ENCODE peak calls at places on chromosomes 13 and 19, in eight cellular contexts. V, S, Y, D, I, C, P and U are unnamed samples.

GRCh38 chr13:20198781-20199180 is 6.0 kb upstream of the GJB2 start:
- DNase-seq in V (no peak), S (no peak), Y (no peak), D (peak; percentile 84), I (peak; percentile 59), C (no peak), P (no peak), U (no peak)

GRCh38 chr19:58544591-58545285 is 874 bp downstream of the TRIM28 start:
- DNase-seq in V (peak; percentile 88), S (peak; percentile 77), Y (no peak), D (no peak), I (peak; percentile 41), C (peak; percentile 66), P (peak; percentile 63), U (no peak)

GRCh38 chr13:35791191-35791902 is 314.9 kb upstream of the MAB21L1 start:
- DNase-seq in V (no peak), S (no peak), Y (no peak), D (peak; percentile 31), I (peak; percentile 86), C (peak; percentile 74), P (no peak), U (no peak)

GRCh38 chr19:51366999-51367564 is 894 bp upstream of the ETFB start:
- DNase-seq in V (peak; percentile 51), S (peak; percentile 35), Y (peak; percentile 41), D (no peak), I (no peak), C (no peak), P (peak; percentile 70), U (no peak)

GRCh38 chr13:113461022-113461751 is 7.9 kb upstream of the ADPRHL1 start:
- DNase-seq in V (no peak), S (no peak), Y (no peak), D (no peak), I (no peak), C (no peak), P (no peak), U (no peak)

GRCh38 chr19:56504581-56504980 is 3.1 kb upstream of the ZNF471 start:
- DNase-seq in V (no peak), S (no peak), Y (no peak), D (peak; percentile 58), I (peak; percentile 52), C (peak; percentile 60), P (no peak), U (no peak)

GRCh38 chr19:58020985-58021384 is 12.8 kb upstream of the ZSCAN1 start:
- DNase-seq in V (no peak), S (no peak), Y (no peak), D (no peak), I (no peak), C (no peak), P (no peak), U (no peak)

GRCh38 chr13:40389081-40389641 is 277.3 kb downstream of the FOXO1 start:
- DNase-seq in V (no peak), S (peak; percentile 33), Y (no peak), D (no peak), I (no peak), C (no peak), P (no peak), U (peak; percentile 16)

GRCh38 chr13:100443998-100444328 is 144.6 kb downstream of the GGACT start:
- DNase-seq in V (no peak), S (no peak), Y (no peak), D (no peak), I (no peak), C (no peak), P (no peak), U (no peak)

GRCh38 chr19:42280761-42281174 is 11.7 kb downstream of the CIC start:
- DNase-seq in V (no peak), S (peak; percentile 28), Y (no peak), D (peak; percentile 64), I (peak; percentile 47), C (no peak), P (no peak), U (no peak)

DNA sequence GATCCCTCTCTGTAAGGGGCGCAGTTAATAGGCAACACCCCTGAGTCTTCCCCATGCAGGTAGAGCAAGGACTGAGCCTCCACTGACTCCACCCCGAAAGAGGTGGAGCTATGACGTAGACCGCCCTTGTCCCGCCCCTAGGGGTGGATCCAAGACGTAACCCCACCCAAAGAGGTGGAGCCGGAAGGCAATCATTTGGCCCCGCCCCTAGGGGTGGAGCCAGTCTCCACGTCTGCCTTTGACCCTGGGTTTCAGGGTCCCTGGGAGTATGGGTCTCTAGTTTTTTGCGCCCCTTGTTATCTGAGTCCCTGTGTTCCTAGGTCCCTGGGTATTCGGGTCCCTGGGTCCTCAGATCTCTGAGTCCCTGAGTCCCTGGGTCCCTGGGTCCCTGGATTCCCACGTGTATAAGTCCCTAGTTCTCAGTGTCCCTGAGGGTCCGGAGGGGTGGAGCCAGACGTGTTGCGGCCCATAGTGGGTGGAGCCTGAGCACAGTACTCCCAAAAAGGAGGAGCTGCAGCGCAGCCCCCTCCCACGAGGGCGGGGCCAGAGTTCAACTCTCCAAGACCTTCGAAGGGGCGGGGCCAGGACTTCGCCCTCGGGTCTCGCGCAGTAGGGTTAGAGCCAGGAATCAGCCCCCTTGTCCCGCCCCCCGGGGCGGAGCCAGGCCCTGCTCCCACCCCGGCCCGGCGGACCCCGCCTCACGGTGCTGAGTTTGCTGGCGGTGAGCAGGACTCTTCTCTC is 5.3 kb downstream of the DENND1C start:
- DNase-seq in V (peak; percentile 96), S (peak; percentile 71), Y (peak; percentile 33), D (no peak), I (peak; percentile 40), C (peak; percentile 49), P (peak; percentile 93), U (peak; percentile 41)
- H3K4me3 ChIP-seq in V (no peak overlapping the region), S (no peak overlapping the region), Y (peak overlapping the region; percentile 48), D (peak overlapping the region; percentile 33), I (no peak overlapping the region), C (peak overlapping the region; percentile 27), P (peak overlapping the region; percentile 31), U (no peak overlapping the region)

GRCh38 chr19:19459707-19460251 is 54.3 kb downstream of the GATAD2A start:
- DNase-seq in V (no peak), S (peak; percentile 70), Y (peak; percentile 46), D (peak; percentile 64), I (peak; percentile 84), C (peak; percentile 58), P (peak; percentile 65), U (peak; percentile 86)

GRCh38 chr19:19461306-19461670 is 54.1 kb downstream of the TSSK6 start:
- DNase-seq in V (no peak), S (no peak), Y (no peak), D (no peak), I (no peak), C (no peak), P (peak; percentile 1), U (no peak)

GRCh38 chr19:19461671-19462622 is 53.4 kb downstream of the TSSK6 start:
- DNase-seq in V (peak; percentile 91), S (peak; percentile 46), Y (peak; percentile 58), D (peak; percentile 27), I (peak; percentile 37), C (peak; percentile 65), P (peak; percentile 76), U (no peak)

GRCh38 chr19:19460258-19460731 is 54.8 kb downstream of the GATAD2A start:
- DNase-seq in V (no peak), S (peak; percentile 37), Y (no peak), D (no peak), I (peak; percentile 32), C (no peak), P (peak; percentile 46), U (no peak)

DNA sequence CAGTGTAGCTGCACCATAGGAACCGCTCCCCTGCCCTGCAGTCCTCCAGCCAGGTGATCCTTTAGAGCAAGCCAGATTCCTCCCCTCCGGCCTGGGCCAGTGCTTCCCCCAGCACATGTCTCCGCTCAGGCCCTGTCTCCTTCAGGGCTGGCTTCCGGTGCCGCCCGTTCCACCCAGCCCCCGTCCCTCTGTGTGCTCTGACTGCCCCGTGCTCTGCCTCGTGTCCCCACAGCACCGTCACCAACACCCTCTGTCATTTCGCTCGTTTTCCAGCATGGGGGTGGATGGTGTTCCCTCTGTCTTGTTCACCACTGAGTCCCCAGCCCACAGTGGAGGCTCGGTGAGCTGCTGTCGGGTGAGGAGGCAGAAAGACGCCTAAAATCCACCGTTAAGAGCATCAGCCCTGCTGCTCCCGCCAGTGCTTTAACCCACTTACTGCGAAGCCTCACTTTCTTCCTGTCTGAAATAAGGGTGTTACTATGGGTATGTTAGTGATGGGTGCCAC is 54.5 kb downstream of the TSSK6 start:
- DNase-seq in V (no peak), S (peak; percentile 55), Y (peak; percentile 69), D (no peak), I (peak; percentile 32), C (peak; percentile 48), P (peak; percentile 76), U (peak; percentile 37)
- H3K4me3 ChIP-seq in V (no peak overlapping the region), S (peak overlapping the region; percentile 44), Y (peak overlapping the region; percentile 31), D (no peak overlapping the region), I (no peak overlapping the region), C (no peak overlapping the region), P (peak overlapping the region; percentile 28), U (peak overlapping the region; percentile 48)

DNA sequence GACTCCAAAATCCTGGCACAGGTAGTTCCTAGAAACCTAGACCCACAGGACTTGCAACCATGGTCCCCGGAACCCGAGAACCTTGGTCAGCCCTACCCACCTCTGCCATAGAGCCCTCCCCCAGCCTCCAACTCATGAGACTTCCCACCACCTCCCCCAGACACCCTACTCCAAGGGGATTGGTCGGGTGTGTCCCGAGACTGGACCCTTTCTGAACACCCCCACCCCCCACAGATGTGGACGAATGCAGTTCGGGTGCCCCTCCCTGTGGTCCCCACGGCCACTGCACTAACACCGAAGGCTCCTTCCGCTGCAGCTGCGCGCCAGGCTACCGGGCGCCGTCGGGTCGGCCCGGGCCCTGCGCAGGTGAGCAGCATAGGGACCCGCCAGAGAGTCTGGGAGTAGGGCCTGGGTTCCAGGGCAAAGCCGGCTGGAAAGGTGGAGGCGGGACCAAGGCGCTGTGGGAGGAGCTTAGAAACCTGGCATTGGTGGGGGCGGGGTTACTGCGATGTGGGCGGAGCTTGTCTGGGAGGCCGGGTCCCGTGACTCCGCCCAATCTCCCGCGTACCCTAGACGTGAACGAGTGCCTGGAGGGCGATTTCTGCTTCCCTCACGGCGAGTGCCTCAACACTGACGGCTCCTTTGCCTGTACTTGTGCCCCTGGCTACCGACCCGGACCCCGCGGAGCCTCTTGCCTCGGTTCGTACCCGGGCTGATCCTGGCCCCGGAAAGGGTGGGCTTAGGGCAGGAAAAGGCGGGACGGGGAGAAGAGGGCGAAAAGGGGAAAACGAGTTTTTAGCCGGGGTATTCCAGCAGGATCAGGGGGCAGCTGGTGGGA is 11.9 kb downstream of the LTBP4 start:
- DNase-seq in V (peak; percentile 72), S (peak; percentile 73), Y (no peak), D (no peak), I (peak; percentile 38), C (peak; percentile 31), P (peak; percentile 85), U (no peak)
- H3K4me3 ChIP-seq in V (peak overlapping the region; percentile 31), S (peak overlapping the region; percentile 89), Y (peak overlapping the region; percentile 75), D (peak overlapping the region; percentile 66), I (peak overlapping the region; percentile 77), C (peak overlapping the region; percentile 61), P (peak overlapping the region; percentile 59), U (peak overlapping the region; percentile 83)

DNA sequence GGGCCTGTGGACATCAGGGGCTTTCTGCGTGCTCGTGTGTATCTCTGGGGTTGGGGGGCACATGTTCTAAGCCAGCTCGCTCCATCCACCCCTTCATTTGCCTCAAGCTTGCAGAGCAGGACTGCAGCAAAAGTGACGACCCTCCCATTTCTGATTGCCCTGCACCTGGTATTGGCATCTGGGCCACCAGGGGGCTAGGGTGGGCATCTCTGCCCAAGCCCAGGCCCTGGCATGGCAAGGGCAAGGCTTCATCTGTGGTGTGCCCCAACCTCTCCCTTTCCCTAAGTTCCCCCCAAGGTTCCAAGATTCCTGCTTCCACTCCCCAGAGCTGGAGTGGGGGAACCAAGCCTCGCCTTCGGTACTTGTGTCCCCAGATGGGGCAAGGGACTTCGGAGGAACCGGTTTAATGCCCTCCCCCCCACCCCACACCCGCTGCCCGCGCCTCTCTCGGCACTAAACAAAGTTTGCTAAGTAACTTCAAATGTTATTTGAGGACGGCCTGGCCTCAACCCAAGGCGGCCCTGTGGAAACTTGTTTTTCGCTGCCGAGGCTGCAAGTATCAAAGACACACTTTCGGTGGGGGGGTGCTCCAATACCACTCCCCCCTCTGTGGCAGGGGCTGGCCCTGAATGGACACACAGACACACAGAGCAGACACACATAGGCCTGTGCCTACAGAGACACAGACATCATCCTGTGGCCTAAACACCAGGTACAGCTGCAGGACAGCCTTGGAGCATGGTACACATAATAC is 12.2 kb downstream of the NFIX start:
- DNase-seq in V (no peak), S (no peak), Y (peak; percentile 73), D (no peak), I (no peak), C (no peak), P (peak; percentile 89), U (no peak)
- H3K4me3 ChIP-seq in V (no peak overlapping the region), S (no peak overlapping the region), Y (peak overlapping the region; percentile 43), D (no peak overlapping the region), I (no peak overlapping the region), C (no peak overlapping the region), P (peak overlapping the region; percentile 17), U (no peak overlapping the region)